ENCODE peak calls at places on chromosomes 7 and 10, in five cellular contexts. L, N, E, W and P are unnamed samples.

GRCh38 chr7:103524042-103524907 is 78.3 kb upstream of the SLC26A5 start:
- DNase-seq in L (no peak), N (no peak), E (peak; percentile 52), W (peak; percentile 19), P (no peak)

GRCh38 chr7:134084488-134085144 is 42.5 kb upstream of the LRGUK start:
- DNase-seq in L (no peak), N (no peak), E (no peak), W (no peak), P (no peak)

GRCh38 chr7:129825005-129825553 is 127.7 kb downstream of the UBE2H start:
- DNase-seq in L (peak; percentile 75), N (no peak), E (peak; percentile 68), W (peak; percentile 45), P (peak; percentile 92)

GRCh38 chr10:125592897-125593296 is 90.1 kb downstream of the TEX36 start:
- DNase-seq in L (no peak), N (no peak), E (no peak), W (no peak), P (no peak)

GRCh38 chr7:18597759-18598158 is 102.2 kb downstream of the HDAC9 start:
- DNase-seq in L (no peak), N (no peak), E (no peak), W (no peak), P (no peak)

GRCh38 chr10:13092446-13093102 is 7.4 kb upstream of the OPTN start:
- DNase-seq in L (no peak), N (peak; percentile 30), E (no peak), W (no peak), P (no peak)

GRCh38 chr7:15131661-15132060 is 229.1 kb upstream of the DGKB start:
- DNase-seq in L (no peak), N (no peak), E (no peak), W (peak; percentile 13), P (no peak)

GRCh38 chr10:132901351-132901750 is 41.0 kb downstream of the CFAP46 start:
- DNase-seq in L (no peak), N (no peak), E (no peak), W (no peak), P (no peak)

GRCh38 chr7:54409917-54410316 is 132.3 kb upstream of the VSTM2A start:
- DNase-seq in L (no peak), N (no peak), E (no peak), W (no peak), P (no peak)

GRCh38 chr10:91590142-91590903 is 42.5 kb downstream of the PPP1R3C start:
- DNase-seq in L (peak; percentile 79), N (peak; percentile 19), E (peak; percentile 48), W (peak; percentile 61), P (no peak)

GRCh38 chr10:103295391-103296044 is 18.6 kb downstream of the INA start:
- DNase-seq in L (no peak), N (no peak), E (peak; percentile 41), W (no peak), P (no peak)

GRCh38 chr7:21671859-21672258 is 129.0 kb downstream of the DNAH11 start:
- DNase-seq in L (no peak), N (no peak), E (no peak), W (no peak), P (no peak)

GRCh38 chr10:127734753-127735152 is 2.2 kb upstream of the FOXI2 start:
- DNase-seq in L (no peak), N (no peak), E (no peak), W (no peak), P (no peak)

GRCh38 chr10:28788767-28789166 is 111.4 kb downstream of the BAMBI start:
- DNase-seq in L (no peak), N (no peak), E (no peak), W (no peak), P (no peak)

GRCh38 chr7:99030145-99030856 is 113.6 kb downstream of the SMURF1 start:
- DNase-seq in L (no peak), N (no peak), E (no peak), W (no peak), P (no peak)